ENCODE peak calls at places on chromosome 14, in ten cellular contexts. U is T-helper 2 cell; Z is adipocyte; W is skeletal muscle cell; J is effector CD8-positive, alpha-beta T cell; C is H7; O is iPS DF 19.7; I is activated gamma-delta T cell treated with Interleukin-2 at 50 U/mL for 16 hours; M is NCI-H345; S is NCI-H146. V is an unnamed sample.

GRCh38 chr14:68513137-68513536 is 279.7 kb downstream of the ZFP36L1 start:
- DNase-seq in U (no peak), Z (no peak), W (no peak), J (no peak), C (no peak), O (no peak), I (no peak), M (no peak), S (no peak), V (no peak)

GRCh38 chr14:103247169-103247606 is 86.8 kb upstream of the EIF5 start:
- DNase-seq in U (no peak), Z (no peak), W (no peak), J (no peak), C (no peak), O (no peak), I (no peak), M (no peak), S (no peak), V (no peak)

GRCh38 chr14:74664717-74665116 is 48.2 kb downstream of the AREL1 start:
- DNase-seq in U (no peak), Z (no peak), W (no peak), J (no peak), C (no peak), O (no peak), I (no peak), M (no peak), S (no peak), V (no peak)

GRCh38 chr14:31943861-31944255 is 133.2 kb upstream of the ARHGAP5 start:
- DNase-seq in U (no peak), Z (no peak), W (no peak), J (no peak), C (no peak), O (no peak), I (no peak), M (no peak), S (no peak), V (no peak)

GRCh38 chr14:24323341-24323740 is 11.5 kb downstream of the ADCY4 start:
- DNase-seq in U (no peak), Z (no peak), W (no peak), J (no peak), C (no peak), O (no peak), I (no peak), M (no peak), S (no peak), V (no peak)

GRCh38 chr14:62162998-62163589 is 400.9 kb downstream of the SNAPC1 start:
- DNase-seq in U (peak; percentile 25), Z (peak; percentile 84), W (no peak), J (no peak), C (peak; percentile 34), O (no peak), I (no peak), M (peak; percentile 64), S (peak; percentile 46), V (peak; percentile 59)

GRCh38 chr14:100083706-100084105 is 18.5 kb downstream of the EVL start:
- DNase-seq in U (peak; percentile 72), Z (no peak), W (no peak), J (no peak), C (no peak), O (no peak), I (no peak), M (no peak), S (no peak), V (no peak)

GRCh38 chr14:61466249-61466904 is 145.0 kb downstream of the PRKCH start:
- DNase-seq in U (no peak), Z (peak; percentile 96), W (peak; percentile 99), J (no peak), C (peak; percentile 79), O (no peak), I (no peak), M (no peak), S (no peak), V (no peak)

GRCh38 chr14:81464253-81465001 is 64.3 kb upstream of the STON2 start:
- DNase-seq in U (peak; percentile 76), Z (peak; percentile 89), W (no peak), J (peak; percentile 22), C (peak; percentile 49), O (no peak), I (peak; percentile 61), M (peak; percentile 66), S (peak; percentile 23), V (peak; percentile 58)

GRCh38 chr14:92719421-92719820 is 29.0 kb downstream of the LGMN start:
- DNase-seq in U (no peak), Z (peak; percentile 30), W (no peak), J (no peak), C (no peak), O (no peak), I (no peak), M (no peak), S (no peak), V (no peak)

GRCh38 chr14:64762044-64763034 is 58.1 kb downstream of the PLEKHG3 start:
- DNase-seq in U (peak; percentile 64), Z (peak; percentile 77), W (peak; percentile 92), J (no peak), C (no peak), O (no peak), I (peak; percentile 36), M (peak; percentile 90), S (peak; percentile 91), V (peak; percentile 85)

GRCh38 chr14:51368721-51369163 is 128.7 kb downstream of the TMX1 start:
- DNase-seq in U (no peak), Z (peak; percentile 95), W (peak; percentile 91), J (no peak), C (no peak), O (no peak), I (no peak), M (no peak), S (no peak), V (no peak)

GRCh38 chr14:61454545-61454944 is 133.2 kb downstream of the PRKCH start:
- DNase-seq in U (no peak), Z (no peak), W (no peak), J (no peak), C (no peak), O (no peak), I (no peak), M (no peak), S (no peak), V (no peak)

GRCh38 chr14:64388533-64389243 is 535 bp downstream of the MTHFD1 start:
- DNase-seq in U (no peak), Z (peak; percentile 65), W (no peak), J (no peak), C (no peak), O (no peak), I (peak; percentile 20), M (peak; percentile 53), S (peak; percentile 53), V (peak; percentile 19)

GRCh38 chr14:103019827-103020226 is 37.5 kb downstream of the CDC42BPB start:
- DNase-seq in U (no peak), Z (no peak), W (no peak), J (no peak), C (no peak), O (no peak), I (no peak), M (no peak), S (no peak), V (no peak)

GRCh38 chr14:93939304-93940229 is 12.4 kb downstream of the FAM181A start:
- DNase-seq in U (peak; percentile 87), Z (peak; percentile 85), W (no peak), J (peak; percentile 83), C (peak; percentile 99), O (peak; percentile 61), I (peak; percentile 93), M (peak; percentile 75), S (peak; percentile 8), V (peak; percentile 61)